ENCODE peak calls at places on chromosomes 12 and 14, in four cellular contexts. One of them, this sample, is unnamed.

GRCh38 chr14:97946291-97946690 is 1149.1 kb downstream of the VRK1 start:
- DNase-seq in effector memory CD4-positive, alpha-beta T cell: no peak
- DNase-seq in CD8-positive, alpha-beta T cell: no peak
- DNase-seq in adrenal gland: no peak
- DNase-seq in this sample: no peak

GRCh38 chr14:21090194-21090939 is 8.1 kb downstream of the ZNF219 start:
- DNase-seq in adrenal gland: peak; percentile 70
- DNase-seq in effector memory CD4-positive, alpha-beta T cell: no peak
- DNase-seq in CD8-positive, alpha-beta T cell: no peak
- DNase-seq in this sample: no peak

GRCh38 chr12:42987216-42987631 is 397.7 kb upstream of the PRICKLE1 start:
- DNase-seq in adrenal gland: no peak
- DNase-seq in CD8-positive, alpha-beta T cell: no peak
- DNase-seq in effector memory CD4-positive, alpha-beta T cell: no peak
- DNase-seq in this sample: no peak

GRCh38 chr12:68481181-68481941 is 129.3 kb upstream of the RAP1B start:
- DNase-seq in adrenal gland: no peak
- DNase-seq in effector memory CD4-positive, alpha-beta T cell: no peak
- DNase-seq in CD8-positive, alpha-beta T cell: no peak
- DNase-seq in this sample: no peak

GRCh38 chr12:53062011-53062961 is 12.4 kb downstream of the TNS2 start:
- DNase-seq in CD8-positive, alpha-beta T cell: no peak
- DNase-seq in adrenal gland: peak; percentile 4
- DNase-seq in effector memory CD4-positive, alpha-beta T cell: no peak
- DNase-seq in this sample: no peak

GRCh38 chr12:95805864-95806669 is 15.5 kb upstream of the NTN4 start:
- DNase-seq in CD8-positive, alpha-beta T cell: peak; percentile 25
- DNase-seq in adrenal gland: no peak
- DNase-seq in effector memory CD4-positive, alpha-beta T cell: peak; percentile 28
- DNase-seq in this sample: no peak

GRCh38 chr12:41452838-41453237 is 264.7 kb downstream of the PDZRN4 start:
- DNase-seq in CD8-positive, alpha-beta T cell: no peak
- DNase-seq in adrenal gland: no peak
- DNase-seq in effector memory CD4-positive, alpha-beta T cell: no peak
- DNase-seq in this sample: no peak

GRCh38 chr14:96039633-96040311 is 610 bp downstream of the C14orf132 start:
- DNase-seq in effector memory CD4-positive, alpha-beta T cell: no peak
- DNase-seq in adrenal gland: peak; percentile 7
- DNase-seq in CD8-positive, alpha-beta T cell: no peak
- DNase-seq in this sample: peak; percentile 70

GRCh38 chr14:55976619-55977018 is 141.6 kb upstream of the PELI2 start:
- DNase-seq in CD8-positive, alpha-beta T cell: no peak
- DNase-seq in adrenal gland: peak; percentile 41
- DNase-seq in effector memory CD4-positive, alpha-beta T cell: no peak
- DNase-seq in this sample: no peak

GRCh38 chr14:87995500-87996275 is 2.7 kb upstream of the GALC start:
- DNase-seq in adrenal gland: peak; percentile 67
- DNase-seq in effector memory CD4-positive, alpha-beta T cell: no peak
- DNase-seq in CD8-positive, alpha-beta T cell: no peak
- DNase-seq in this sample: no peak

GRCh38 chr12:1614360-1614759 is 14.7 kb upstream of the WNT5B start:
- DNase-seq in CD8-positive, alpha-beta T cell: no peak
- DNase-seq in adrenal gland: no peak
- DNase-seq in effector memory CD4-positive, alpha-beta T cell: no peak
- DNase-seq in this sample: no peak

GRCh38 chr12:47822386-47822785 is 2.7 kb upstream of the HDAC7 start:
- DNase-seq in effector memory CD4-positive, alpha-beta T cell: no peak
- DNase-seq in adrenal gland: no peak
- DNase-seq in CD8-positive, alpha-beta T cell: no peak
- DNase-seq in this sample: peak; percentile 76

GRCh38 chr12:6567112-6567680 is 895 bp downstream of the NOP2 start:
- DNase-seq in effector memory CD4-positive, alpha-beta T cell: no peak
- DNase-seq in adrenal gland: no peak
- DNase-seq in CD8-positive, alpha-beta T cell: no peak
- DNase-seq in this sample: no peak

GRCh38 chr12:98864363-98864762 is 219.3 kb downstream of the APAF1 start:
- DNase-seq in effector memory CD4-positive, alpha-beta T cell: no peak
- DNase-seq in CD8-positive, alpha-beta T cell: no peak
- DNase-seq in adrenal gland: no peak
- DNase-seq in this sample: no peak

GRCh38 chr12:25186788-25187397 is 8.1 kb downstream of the DNAI7 start:
- DNase-seq in CD8-positive, alpha-beta T cell: no peak
- DNase-seq in effector memory CD4-positive, alpha-beta T cell: no peak
- DNase-seq in adrenal gland: peak; percentile 22
- DNase-seq in this sample: no peak

GRCh38 chr12:67645571-67645970 is 3.0 kb upstream of the DYRK2 start:
- DNase-seq in CD8-positive, alpha-beta T cell: no peak
- DNase-seq in adrenal gland: no peak
- DNase-seq in effector memory CD4-positive, alpha-beta T cell: no peak
- DNase-seq in this sample: no peak

GRCh38 chr14:49966304-49966809 is 73.5 kb downstream of the ARF6 start:
- DNase-seq in effector memory CD4-positive, alpha-beta T cell: no peak
- DNase-seq in adrenal gland: no peak
- DNase-seq in CD8-positive, alpha-beta T cell: no peak
- DNase-seq in this sample: no peak

GRCh38 chr12:56488041-56488955 is at the start of gene GLS2:
- DNase-seq in adrenal gland: peak; percentile 81
- DNase-seq in effector memory CD4-positive, alpha-beta T cell: peak; percentile 45
- DNase-seq in CD8-positive, alpha-beta T cell: peak; percentile 80
- DNase-seq in this sample: peak; percentile 87

GRCh38 chr12:13135336-13136178 is 32.1 kb upstream of the GSG1 start:
- DNase-seq in CD8-positive, alpha-beta T cell: no peak
- DNase-seq in effector memory CD4-positive, alpha-beta T cell: no peak
- DNase-seq in adrenal gland: peak; percentile 88
- DNase-seq in this sample: no peak

GRCh38 chr14:96662116-96662901 is 134.9 kb upstream of the VRK1 start:
- DNase-seq in adrenal gland: no peak
- DNase-seq in effector memory CD4-positive, alpha-beta T cell: no peak
- DNase-seq in CD8-positive, alpha-beta T cell: no peak
- DNase-seq in this sample: no peak

GRCh38 chr14:95496111-95496681 is 20.3 kb downstream of the SYNE3 start:
- DNase-seq in CD8-positive, alpha-beta T cell: no peak
- DNase-seq in effector memory CD4-positive, alpha-beta T cell: no peak
- DNase-seq in adrenal gland: no peak
- DNase-seq in this sample: no peak

GRCh38 chr12:14803830-14804160 is 325 bp downstream of the C12orf60 start:
- DNase-seq in adrenal gland: no peak
- DNase-seq in CD8-positive, alpha-beta T cell: no peak
- DNase-seq in effector memory CD4-positive, alpha-beta T cell: no peak
- DNase-seq in this sample: no peak

GRCh38 chr12:120706029-120706428 is 4.2 kb upstream of the UNC119B start:
- DNase-seq in CD8-positive, alpha-beta T cell: no peak
- DNase-seq in effector memory CD4-positive, alpha-beta T cell: no peak
- DNase-seq in adrenal gland: no peak
- DNase-seq in this sample: no peak

GRCh38 chr12:8692573-8692972 is 5.2 kb upstream of the RIMKLB start:
- DNase-seq in adrenal gland: no peak
- DNase-seq in effector memory CD4-positive, alpha-beta T cell: no peak
- DNase-seq in CD8-positive, alpha-beta T cell: no peak
- DNase-seq in this sample: peak; percentile 84

GRCh38 chr12:39622306-39622705 is 2.7 kb upstream of the ABCD2 start:
- DNase-seq in CD8-positive, alpha-beta T cell: peak; percentile 18
- DNase-seq in effector memory CD4-positive, alpha-beta T cell: no peak
- DNase-seq in adrenal gland: no peak
- DNase-seq in this sample: no peak

GRCh38 chr12:39620664-39621658 is 1.4 kb upstream of the ABCD2 start:
- DNase-seq in effector memory CD4-positive, alpha-beta T cell: no peak
- DNase-seq in CD8-positive, alpha-beta T cell: peak; percentile 49
- DNase-seq in adrenal gland: no peak
- DNase-seq in this sample: no peak

GRCh38 chr12:39623919-39624318 is 4.3 kb upstream of the ABCD2 start:
- DNase-seq in CD8-positive, alpha-beta T cell: no peak
- DNase-seq in effector memory CD4-positive, alpha-beta T cell: no peak
- DNase-seq in adrenal gland: no peak
- DNase-seq in this sample: no peak

GRCh38 chr12:39619660-39620433 is at the start of gene ABCD2:
- DNase-seq in effector memory CD4-positive, alpha-beta T cell: peak; percentile 59
- DNase-seq in adrenal gland: peak; percentile 75
- DNase-seq in CD8-positive, alpha-beta T cell: peak; percentile 84
- DNase-seq in this sample: peak; percentile 87

GRCh38 chr12:39621670-39622069 is 2.1 kb upstream of the ABCD2 start:
- DNase-seq in adrenal gland: no peak
- DNase-seq in effector memory CD4-positive, alpha-beta T cell: no peak
- DNase-seq in CD8-positive, alpha-beta T cell: no peak
- DNase-seq in this sample: no peak
- H3K27ac ChIP-seq in adrenal gland: no peak overlapping the region
- H3K27ac ChIP-seq in effector memory CD4-positive, alpha-beta T cell: peak overlapping the region; percentile 88
- H3K27ac ChIP-seq in CD8-positive, alpha-beta T cell: peak overlapping the region; percentile 46
- H3K27ac ChIP-seq in this sample: no peak overlapping the region

DNA sequence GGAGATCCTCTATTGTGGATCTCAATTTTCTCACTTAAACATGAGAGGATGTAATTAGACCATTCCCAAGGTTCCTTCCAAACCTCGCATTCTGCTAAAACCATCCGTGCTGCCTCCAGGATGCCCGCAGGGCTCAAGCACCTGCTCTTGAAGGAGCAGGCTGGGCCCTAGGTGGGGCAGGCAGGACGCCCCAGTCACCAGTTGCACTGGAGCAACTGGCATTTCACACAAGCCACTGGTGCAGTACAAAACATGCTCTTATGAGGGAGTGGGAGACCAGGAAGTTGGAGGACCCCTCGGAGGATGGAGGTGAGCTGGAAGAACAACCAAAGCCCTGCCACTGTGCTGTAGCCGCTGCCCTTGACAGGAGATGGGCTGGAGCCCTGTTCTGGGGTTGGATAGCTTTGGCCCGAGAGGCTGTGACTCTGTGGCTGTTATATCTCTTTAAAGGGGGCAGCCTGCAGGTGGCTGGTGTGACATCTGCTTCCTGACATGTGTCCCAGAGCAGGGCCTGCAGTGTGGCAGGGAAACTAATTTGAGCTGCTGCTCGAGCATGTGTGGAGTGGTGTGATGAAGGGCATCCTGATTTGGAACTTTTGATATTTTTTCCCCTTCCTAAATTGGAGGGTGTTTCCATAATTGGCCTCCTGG is 122.2 kb downstream of the CRACR2A start:
- DNase-seq in effector memory CD4-positive, alpha-beta T cell: no peak
- DNase-seq in CD8-positive, alpha-beta T cell: no peak
- DNase-seq in adrenal gland: no peak
- DNase-seq in this sample: no peak
- H3K27ac ChIP-seq in effector memory CD4-positive, alpha-beta T cell: no peak overlapping the region
- H3K27ac ChIP-seq in CD8-positive, alpha-beta T cell: no peak overlapping the region
- H3K27ac ChIP-seq in adrenal gland: no peak overlapping the region
- H3K27ac ChIP-seq in this sample: no peak overlapping the region

GRCh38 chr14:101899263-101899662 is 65.1 kb upstream of the DYNC1H1 start:
- DNase-seq in CD8-positive, alpha-beta T cell: no peak
- DNase-seq in adrenal gland: no peak
- DNase-seq in effector memory CD4-positive, alpha-beta T cell: no peak
- DNase-seq in this sample: no peak
- H3K27ac ChIP-seq in CD8-positive, alpha-beta T cell: no peak overlapping the region
- H3K27ac ChIP-seq in adrenal gland: no peak overlapping the region
- H3K27ac ChIP-seq in effector memory CD4-positive, alpha-beta T cell: no peak overlapping the region
- H3K27ac ChIP-seq in this sample: no peak overlapping the region

GRCh38 chr12:54420766-54421144 is 1.7 kb upstream of the ITGA5 start:
- DNase-seq in effector memory CD4-positive, alpha-beta T cell: no peak
- DNase-seq in CD8-positive, alpha-beta T cell: no peak
- DNase-seq in adrenal gland: no peak
- DNase-seq in this sample: peak; percentile 90
- H3K27ac ChIP-seq in effector memory CD4-positive, alpha-beta T cell: no peak overlapping the region
- H3K27ac ChIP-seq in CD8-positive, alpha-beta T cell: no peak overlapping the region
- H3K27ac ChIP-seq in adrenal gland: peak overlapping the region; percentile 68
- H3K27ac ChIP-seq in this sample: peak overlapping the region; percentile 99

GRCh38 chr12:83168756-83169155 is 482.1 kb downstream of the TMTC2 start:
- DNase-seq in CD8-positive, alpha-beta T cell: no peak
- DNase-seq in effector memory CD4-positive, alpha-beta T cell: no peak
- DNase-seq in adrenal gland: no peak
- DNase-seq in this sample: no peak
- H3K27ac ChIP-seq in CD8-positive, alpha-beta T cell: no peak overlapping the region
- H3K27ac ChIP-seq in effector memory CD4-positive, alpha-beta T cell: no peak overlapping the region
- H3K27ac ChIP-seq in adrenal gland: no peak overlapping the region
- H3K27ac ChIP-seq in this sample: no peak overlapping the region